ENCODE peak calls at places on chromosomes 11 and 22, in eight cellular contexts. B is prostate gland, C is Peyer's patch, J is foreskin fibroblast, V is ovary, O is fibroblast of pulmonary artery, Z is PC-3, T is heart right ventricle. M is an unnamed sample.

GRCh38 chr11:18721576-18722292 is 4.3 kb downstream of the IGSF22 start:
- DNase-seq in B (peak), C (peak), J (peak), V (peak), O (peak), Z (peak), T (peak), M (peak)

GRCh38 chr11:119120639-119121007 is 757 bp upstream of the HINFP start:
- DNase-seq in B (no peak), C (no peak), J (peak), V (no peak), O (peak), Z (peak), T (no peak), M (peak)

GRCh38 chr22:46084943-46085830 is 65.1 kb upstream of the PPARA start:
- DNase-seq in B (peak), C (no peak), J (peak), V (peak), O (no peak), Z (peak), T (peak), M (peak)

GRCh38 chr11:119345685-119346084 is 820 bp downstream of the MFRP start:
- DNase-seq in B (no peak), C (no peak), J (no peak), V (no peak), O (no peak), Z (no peak), T (no peak), M (no peak)

GRCh38 chr11:115939104-115939503 is 434.9 kb upstream of the CADM1 start:
- DNase-seq in B (no peak), C (no peak), J (no peak), V (no peak), O (peak), Z (no peak), T (no peak), M (no peak)

GRCh38 chr22:36816635-36817428 is at the start of gene PVALB:
- DNase-seq in B (no peak), C (no peak), J (peak), V (no peak), O (peak), Z (peak), T (peak), M (no peak)

GRCh38 chr11:120775986-120776682 is 247.8 kb upstream of the TBCEL start:
- DNase-seq in B (no peak), C (no peak), J (no peak), V (no peak), O (no peak), Z (no peak), T (no peak), M (no peak)

GRCh38 chr11:10379433-10379832 is 74.6 kb downstream of the ADM start:
- DNase-seq in B (no peak), C (no peak), J (peak), V (no peak), O (peak), Z (peak), T (no peak), M (peak)

GRCh38 chr11:16093889-16094653 is 262.3 kb downstream of the SOX6 start:
- DNase-seq in B (no peak), C (no peak), J (no peak), V (no peak), O (no peak), Z (no peak), T (no peak), M (no peak)

GRCh38 chr11:2415601-2416380 is 15.2 kb downstream of the TSSC4 start:
- DNase-seq in B (no peak), C (no peak), J (no peak), V (no peak), O (no peak), Z (no peak), T (peak), M (no peak)
- TF ChIP-seq CTCF in B (no peak), C (no peak), J (no peak), V (no peak), O (no peak), Z (peak), T (no peak), M (no peak)

DNA sequence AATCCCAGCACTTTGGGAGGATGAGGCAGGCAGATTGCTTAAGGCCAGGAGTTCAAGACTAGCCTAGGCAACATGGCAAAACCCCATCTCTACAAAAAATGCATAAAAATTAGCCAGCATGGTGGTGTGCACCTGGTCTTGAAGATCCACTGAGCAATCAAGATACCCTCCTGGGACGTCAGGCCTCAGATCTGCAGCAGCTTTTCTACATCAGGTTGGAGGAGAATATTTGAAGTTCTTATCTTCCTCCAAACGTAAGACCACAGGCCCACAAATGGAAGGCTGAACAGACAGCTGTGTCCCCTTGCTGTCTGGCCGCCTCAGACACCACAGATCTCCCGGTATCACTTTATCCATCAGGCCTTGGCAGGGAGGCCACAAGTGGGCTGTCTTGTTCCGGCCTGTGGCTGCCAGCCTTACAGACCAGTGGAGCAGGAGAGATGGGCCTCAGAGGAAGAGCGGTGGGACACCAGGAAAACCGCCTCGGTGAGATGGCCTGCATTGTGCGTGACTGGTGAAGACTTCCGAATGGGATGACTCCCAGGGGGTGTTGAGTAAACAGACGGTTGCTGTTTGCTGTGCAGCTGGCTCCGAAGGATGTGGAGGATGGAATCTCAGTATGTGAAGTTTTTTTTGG is 15.9 kb downstream of the UBASH3B start:
- DNase-seq in B (no peak), C (no peak), J (peak), V (no peak), O (peak), Z (no peak), T (no peak), M (peak)
- H3K4me3 ChIP-seq in B (no peak), C (no peak), J (no peak), V (no peak), O (no peak), Z (no peak), T (no peak), M (no peak)

GRCh38 chr11:113288286-113288863 is 26.0 kb upstream of the TTC12 start:
- DNase-seq in B (no peak), C (no peak), J (no peak), V (no peak), O (no peak), Z (no peak), T (no peak), M (no peak)
- TF ChIP-seq CTCF in B (no peak), C (no peak), J (no peak), V (no peak), O (no peak), Z (no peak), T (no peak), M (no peak)

DNA sequence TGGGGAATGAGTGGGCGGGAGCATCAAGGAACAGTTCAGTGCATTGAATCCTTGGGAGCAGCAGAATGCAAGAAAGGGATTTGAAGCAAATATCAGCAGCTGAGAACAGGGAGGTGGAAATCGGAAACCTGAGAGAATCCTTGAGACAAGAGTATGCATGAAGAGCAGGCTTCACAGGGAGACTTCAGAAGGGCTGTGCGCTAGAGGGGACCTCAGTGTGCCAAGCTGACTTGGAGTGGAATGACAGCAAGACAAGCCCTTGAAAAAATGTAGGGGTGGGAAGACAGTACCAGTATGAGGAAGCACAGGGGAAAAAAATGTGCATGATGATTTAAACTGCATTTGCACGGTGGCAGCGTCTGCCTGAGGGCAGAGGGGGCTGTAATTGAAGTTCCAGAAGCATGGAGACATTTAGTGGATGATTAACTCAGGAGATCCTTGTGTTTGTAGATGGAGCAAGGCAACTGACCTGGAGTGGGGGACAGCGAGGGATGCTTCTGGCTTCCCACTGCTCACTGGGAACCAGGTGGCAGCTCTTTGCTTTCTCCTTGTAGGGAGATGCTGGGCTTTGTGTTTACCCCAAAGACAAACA is 204.9 kb upstream of the PLET1 start:
- DNase-seq in B (no peak), C (no peak), J (no peak), V (no peak), O (no peak), Z (no peak), T (no peak), M (no peak)
- H3K4me3 ChIP-seq in B (no peak), C (no peak), J (no peak), V (no peak), O (no peak), Z (no peak), T (no peak), M (no peak)

DNA sequence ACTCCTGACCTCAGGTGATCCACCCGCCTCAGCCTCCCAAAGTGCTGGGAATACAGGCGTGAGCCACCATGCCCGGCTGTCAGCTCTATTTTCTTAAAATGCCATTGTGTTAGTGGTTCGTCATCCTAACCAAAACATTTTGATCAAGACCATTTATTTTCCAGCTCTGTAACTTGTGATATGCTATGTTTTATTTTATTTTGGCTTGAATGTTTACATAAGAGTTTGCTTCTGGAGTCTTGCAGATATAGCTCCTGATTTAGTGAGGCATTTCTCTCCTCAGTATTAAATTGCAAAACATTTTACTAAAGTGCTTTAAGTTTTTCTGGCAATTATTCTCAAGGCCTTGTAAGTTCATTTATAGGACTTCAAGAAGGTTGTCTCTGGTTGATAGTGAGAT is 4.4 kb downstream of the EP300 start:
- DNase-seq in B (no peak), C (no peak), J (no peak), V (no peak), O (no peak), Z (no peak), T (no peak), M (no peak)
- TF ChIP-seq CTCF in B (no peak), C (no peak), J (no peak), V (no peak), O (no peak), Z (no peak), T (no peak), M (no peak)

DNA sequence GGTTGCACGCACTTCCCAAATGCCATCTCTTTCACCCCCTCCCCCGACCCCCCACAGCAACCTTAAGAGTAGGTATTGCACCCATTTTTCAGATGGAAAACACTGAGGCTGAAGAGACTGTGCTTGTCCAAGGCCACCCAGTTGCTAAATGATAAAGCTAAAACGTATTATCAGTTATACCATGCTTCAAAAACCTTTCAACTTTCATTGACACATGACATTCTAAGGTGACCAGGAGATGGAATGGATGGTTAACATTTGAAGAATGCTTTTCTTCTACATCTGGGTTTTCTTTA is 4.0 kb downstream of the TIMP3 start:
- DNase-seq in B (no peak), C (no peak), J (no peak), V (no peak), O (no peak), Z (no peak), T (no peak), M (no peak)
- H3K4me3 ChIP-seq in B (no peak), C (no peak), J (peak), V (no peak), O (no peak), Z (no peak), T (no peak), M (peak)

GRCh38 chr11:8533332-8533731 is 60.7 kb downstream of the STK33 start:
- DNase-seq in B (no peak), C (peak), J (no peak), V (no peak), O (no peak), Z (no peak), T (no peak), M (no peak)
- TF ChIP-seq CTCF in B (no peak), C (no peak), J (no peak), V (no peak), O (no peak), Z (no peak), T (no peak), M (no peak)

M was measured in AG10803.